ENCODE peak calls at places on chromosomes 5 and 9, in nine cellular contexts. B, A, F, Y, H, Z, X, N and P are unnamed samples.

GRCh38 chr5:53249529-53249928 is 140.0 kb upstream of the MOCS2 start:
- DNase-seq in B (peak; percentile 87), A (no peak), F (peak; percentile 31), Y (no peak), H (no peak), Z (no peak), X (no peak), N (peak; percentile 25), P (no peak)

GRCh38 chr5:36060516-36060885 is 6.2 kb downstream of the UGT3A2 start:
- DNase-seq in B (no peak), A (no peak), F (no peak), Y (no peak), H (no peak), Z (no peak), X (no peak), N (no peak), P (no peak)

GRCh38 chr9:8431505-8431904 is 631.9 kb upstream of the DMAC1 start:
- DNase-seq in B (no peak), A (no peak), F (no peak), Y (no peak), H (no peak), Z (no peak), X (no peak), N (no peak), P (no peak)

GRCh38 chr5:140561753-140562523 is 2.5 kb downstream of the APBB3 start:
- DNase-seq in B (no peak), A (no peak), F (no peak), Y (no peak), H (no peak), Z (no peak), X (no peak), N (no peak), P (no peak)

GRCh38 chr5:146185161-146185560 is 2.7 kb upstream of the LARS1 start:
- DNase-seq in B (peak; percentile 23), A (no peak), F (no peak), Y (no peak), H (no peak), Z (no peak), X (no peak), N (no peak), P (no peak)

GRCh38 chr5:94707359-94707758 is 88.9 kb downstream of the SLF1 start:
- DNase-seq in B (no peak), A (no peak), F (no peak), Y (no peak), H (no peak), Z (no peak), X (no peak), N (no peak), P (no peak)

GRCh38 chr5:112210430-112211005 is 208.6 kb downstream of the EPB41L4A start:
- DNase-seq in B (no peak), A (no peak), F (no peak), Y (peak; percentile 37), H (no peak), Z (peak; percentile 60), X (peak; percentile 54), N (peak; percentile 38), P (no peak)

GRCh38 chr5:78182838-78183237 is 111.7 kb downstream of the AP3B1 start:
- DNase-seq in B (peak; percentile 51), A (no peak), F (no peak), Y (no peak), H (no peak), Z (no peak), X (no peak), N (no peak), P (no peak)

GRCh38 chr9:87148391-87149237 is 201.3 kb upstream of the GAS1 start:
- DNase-seq in B (peak; percentile 51), A (peak; percentile 76), F (peak; percentile 68), Y (no peak), H (no peak), Z (peak; percentile 49), X (peak; percentile 76), N (peak; percentile 86), P (peak; percentile 33)

GRCh38 chr5:138909734-138910133 is 34.6 kb upstream of the LRRTM2 start:
- DNase-seq in B (no peak), A (no peak), F (no peak), Y (no peak), H (no peak), Z (no peak), X (no peak), N (no peak), P (no peak)

DNA sequence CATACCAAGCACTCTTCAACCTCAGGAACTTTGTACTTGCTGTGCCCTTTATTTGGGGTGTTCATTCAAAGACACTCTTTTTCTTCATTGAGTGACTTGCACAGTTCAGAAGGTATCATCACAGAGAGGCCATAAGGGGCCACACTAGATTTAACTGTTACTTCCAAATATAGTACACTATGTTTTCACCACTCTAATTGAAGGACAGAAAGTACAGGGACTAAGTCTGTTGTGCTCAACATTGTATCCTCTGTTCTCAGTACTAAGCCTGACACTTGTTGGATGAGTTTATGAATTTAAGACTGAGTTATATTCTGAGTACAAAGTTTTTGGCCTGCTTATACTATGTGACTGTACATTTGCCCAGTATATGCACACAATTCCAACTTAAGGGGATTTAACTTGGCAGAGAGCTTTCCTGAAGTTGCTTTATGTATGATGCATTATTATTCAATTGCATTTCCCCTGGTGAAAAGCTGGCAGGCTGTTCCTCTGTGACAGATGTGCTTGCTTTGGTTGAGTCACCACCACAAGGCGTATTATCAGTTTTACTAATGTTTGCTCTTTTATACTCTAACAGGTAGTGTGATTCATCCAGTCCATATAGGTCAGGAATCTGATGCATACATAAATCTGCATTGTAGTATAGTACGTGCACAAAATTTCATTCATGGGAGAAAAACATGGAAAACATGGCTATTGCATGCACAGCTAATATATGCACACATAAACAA is 714.9 kb downstream of the TLR4 start:
- DNase-seq in B (peak; percentile 65), A (no peak), F (no peak), Y (no peak), H (no peak), Z (no peak), X (no peak), N (no peak), P (no peak)
- H3K4me3 ChIP-seq in B (no peak overlapping the region), A (no peak overlapping the region), F (no peak overlapping the region), Y (no peak overlapping the region), H (no peak overlapping the region), Z (no peak overlapping the region), X (no peak overlapping the region), N (no peak overlapping the region), P (no peak overlapping the region)

GRCh38 chr9:71795097-71795807 is 26.9 kb upstream of the CEMIP2 start:
- DNase-seq in B (no peak), A (no peak), F (no peak), Y (no peak), H (peak; percentile 88), Z (no peak), X (no peak), N (no peak), P (no peak)
- H3K4me1 ChIP-seq in B (no peaks in the 10 kb centered on the region), A (no peaks in the 10 kb centered on the region), F (no peaks in the 10 kb centered on the region), Y (peaks cover 35% of the 10 kb centered on the region), H (peaks cover 36% of the 10 kb centered on the region), Z (no peaks in the 10 kb centered on the region), X (no peaks in the 10 kb centered on the region), N (no peaks in the 10 kb centered on the region), P (no peaks in the 10 kb centered on the region)

GRCh38 chr9:32423371-32423770 is 38.9 kb downstream of the ACO1 start:
- DNase-seq in B (no peak), A (no peak), F (no peak), Y (no peak), H (no peak), Z (no peak), X (no peak), N (no peak), P (no peak)
- H3K36me3 ChIP-seq in B (peaks cover 9% of the 10 kb centered on the region), A (peaks cover 86% of the 10 kb centered on the region), F (peaks cover 61% of the 10 kb centered on the region), Y (peaks cover 12% of the 10 kb centered on the region), H (no peaks in the 10 kb centered on the region), Z (peaks cover 47% of the 10 kb centered on the region), X (no peaks in the 10 kb centered on the region), N (peaks cover 92% of the 10 kb centered on the region), P (peaks cover 5% of the 10 kb centered on the region)

GRCh38 chr9:1034271-1034670 is 15.9 kb upstream of the DMRT2 start:
- DNase-seq in B (no peak), A (no peak), F (no peak), Y (no peak), H (no peak), Z (no peak), X (no peak), N (no peak), P (no peak)
- H3K4me3 ChIP-seq in B (no peak overlapping the region), A (no peak overlapping the region), F (no peak overlapping the region), Y (no peak overlapping the region), H (no peak overlapping the region), Z (no peak overlapping the region), X (no peak overlapping the region), N (no peak overlapping the region), P (no peak overlapping the region)

GRCh38 chr5:88663793-88664216 is 219.2 kb downstream of the MEF2C start:
- DNase-seq in B (no peak), A (no peak), F (no peak), Y (no peak), H (no peak), Z (no peak), X (no peak), N (no peak), P (no peak)
- H3K4me1 ChIP-seq in B (peaks cover 13% of the 10 kb centered on the region), A (peaks cover 14% of the 10 kb centered on the region), F (peaks cover 8% of the 10 kb centered on the region), Y (peaks cover 16% of the 10 kb centered on the region), H (peaks cover 8% of the 10 kb centered on the region), Z (peaks cover 3% of the 10 kb centered on the region), X (no peaks in the 10 kb centered on the region), N (peaks cover 10% of the 10 kb centered on the region), P (peaks cover 14% of the 10 kb centered on the region)

GRCh38 chr9:129849042-129849441 is 13.8 kb downstream of the USP20 start:
- DNase-seq in B (no peak), A (no peak), F (no peak), Y (no peak), H (no peak), Z (no peak), X (no peak), N (no peak), P (no peak)

GRCh38 chr9:129851821-129852220 is 16.6 kb downstream of the USP20 start:
- DNase-seq in B (no peak), A (no peak), F (no peak), Y (no peak), H (no peak), Z (no peak), X (no peak), N (no peak), P (no peak)

GRCh38 chr9:129852575-129852974 is 17.3 kb downstream of the USP20 start:
- DNase-seq in B (no peak), A (no peak), F (no peak), Y (no peak), H (no peak), Z (no peak), X (peak; percentile 46), N (no peak), P (no peak)

GRCh38 chr9:129849901-129850300 is 14.6 kb downstream of the USP20 start:
- DNase-seq in B (no peak), A (no peak), F (no peak), Y (no peak), H (no peak), Z (no peak), X (no peak), N (no peak), P (no peak)

DNA sequence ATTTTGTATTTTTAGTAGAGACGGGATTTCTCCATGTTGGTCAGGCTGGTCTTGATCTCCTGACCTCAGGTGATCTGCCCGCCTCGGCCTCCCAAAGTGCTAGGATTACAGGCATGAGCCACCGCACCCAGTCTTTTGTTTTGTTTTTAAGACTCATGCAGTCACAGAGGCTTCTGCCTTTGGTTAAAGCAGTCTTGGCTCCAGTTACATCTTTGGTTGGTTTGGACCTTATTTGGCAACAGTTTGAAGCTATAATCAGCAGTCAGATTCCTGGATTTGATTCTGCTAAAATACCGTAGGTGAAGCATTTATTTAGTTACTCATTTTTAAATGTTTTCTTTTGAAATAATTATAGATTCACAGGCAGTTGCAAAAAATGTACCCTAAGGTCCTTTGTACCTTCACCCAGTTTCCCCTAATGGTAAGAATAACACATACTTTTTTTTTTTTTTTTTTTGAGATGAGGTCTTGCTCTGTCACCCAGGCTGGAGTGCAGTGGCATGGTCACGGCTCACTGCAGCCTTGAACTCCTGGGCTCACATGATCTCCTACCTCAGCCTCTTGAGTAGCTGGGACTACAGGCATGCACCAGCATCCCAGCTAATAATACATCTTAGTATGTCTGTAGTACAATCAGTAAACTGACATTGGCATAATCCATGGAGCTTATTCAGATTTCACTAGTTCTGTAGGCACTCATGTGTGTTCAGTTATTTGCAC is 15.7 kb downstream of the USP20 start:
- DNase-seq in B (no peak), A (no peak), F (no peak), Y (no peak), H (no peak), Z (no peak), X (no peak), N (no peak), P (no peak)
- H3K36me3 ChIP-seq in B (no peaks in the 10 kb centered on the region), A (peaks cover 57% of the 10 kb centered on the region), F (peaks cover 56% of the 10 kb centered on the region), Y (peaks cover 3% of the 10 kb centered on the region), H (peaks cover 19% of the 10 kb centered on the region), Z (peaks cover 18% of the 10 kb centered on the region), X (peaks cover 19% of the 10 kb centered on the region), N (peaks cover 54% of the 10 kb centered on the region), P (no peaks in the 10 kb centered on the region)